ENCODE peak calls at places on chromosomes 4 and X, in five cellular contexts. N is NCI-H2081 treated with DMSO at 0.1 percent for 48 hours, D is AG10803, M is astrocyte, H is OCI-LY7. P is an unnamed sample.

GRCh38 chr4:31089815-31090214 is 369.6 kb downstream of the PCDH7 start:
- DNase-seq in N (peak; percentile 80), D (no peak), M (peak; percentile 85), H (no peak), P (no peak)

GRCh38 chrX:7389576-7389975 is 241.6 kb upstream of the PUDP start:
- DNase-seq in N (no peak), D (peak; percentile 11), M (no peak), H (no peak), P (no peak)

GRCh38 chrX:154730271-154730883 is 20.5 kb downstream of the GAB3 start:
- DNase-seq in N (no peak), D (peak; percentile 89), M (peak; percentile 77), H (no peak), P (no peak)

GRCh38 chr4:87559090-87559837 is 30.1 kb upstream of the SPARCL1 start:
- DNase-seq in N (peak; percentile 68), D (no peak), M (no peak), H (peak; percentile 6), P (no peak)

GRCh38 chrX:10098235-10098819 is 58.4 kb upstream of the CLCN4 start:
- DNase-seq in N (no peak), D (peak; percentile 48), M (no peak), H (peak; percentile 77), P (no peak)

GRCh38 chrX:56429581-56429980 is 133.8 kb upstream of the UBQLN2 start:
- DNase-seq in N (no peak), D (no peak), M (no peak), H (no peak), P (no peak)

GRCh38 chr4:55765070-55765469 is 54.5 kb upstream of the EXOC1L start:
- DNase-seq in N (no peak), D (no peak), M (no peak), H (no peak), P (no peak)

GRCh38 chrX:100682939-100683338 is 38.9 kb downstream of the SRPX2 start:
- DNase-seq in N (no peak), D (no peak), M (no peak), H (no peak), P (no peak)

GRCh38 chr4:77566148-77566547 is 39.5 kb upstream of the CXCL13 start:
- DNase-seq in N (no peak), D (no peak), M (no peak), H (no peak), P (no peak)

GRCh38 chrX:9464435-9465371 is at the start of gene TBL1X:
- DNase-seq in N (peak; percentile 3), D (peak; percentile 48), M (no peak), H (peak; percentile 71), P (peak; percentile 70)

GRCh38 chrX:20547649-20548051 is 280.9 kb upstream of the RPS6KA3 start:
- DNase-seq in N (no peak), D (peak; percentile 54), M (peak; percentile 74), H (no peak), P (no peak)

GRCh38 chr4:88211473-88212252 is 53.2 kb upstream of the ABCG2 start:
- DNase-seq in N (no peak), D (peak; percentile 36), M (peak; percentile 13), H (peak; percentile 65), P (peak; percentile 57)

GRCh38 chr4:86918539-86919072 is 16.2 kb upstream of the AFF1 start:
- DNase-seq in N (no peak), D (peak; percentile 82), M (peak; percentile 76), H (no peak), P (peak; percentile 42)

GRCh38 chr4:125750827-125751466 is 436.2 kb downstream of the FAT4 start:
- DNase-seq in N (no peak), D (peak; percentile 52), M (peak; percentile 25), H (no peak), P (no peak)

GRCh38 chr4:2526559-2526958 is 9.9 kb upstream of the FAM193A start:
- DNase-seq in N (no peak), D (no peak), M (no peak), H (no peak), P (peak; percentile 14)

GRCh38 chrX:22314692-22315091 is 42.0 kb downstream of the CBLL2 start:
- DNase-seq in N (no peak), D (no peak), M (no peak), H (no peak), P (no peak)

GRCh38 chrX:154373340-154374306 is 811 bp downstream of the FLNA start:
- DNase-seq in N (peak; percentile 20), D (peak; percentile 84), M (peak; percentile 67), H (no peak), P (peak; percentile 70)

GRCh38 chrX:135596495-135596894 is 76.0 kb downstream of the INTS6L start:
- DNase-seq in N (no peak), D (peak; percentile 11), M (no peak), H (peak; percentile 42), P (peak; percentile 66)

GRCh38 chr4:67122029-67122428 is 423.3 kb downstream of the CENPC start:
- DNase-seq in N (no peak), D (no peak), M (no peak), H (no peak), P (no peak)

GRCh38 chr4:142600952-142601351 is 245.1 kb downstream of the INPP4B start:
- DNase-seq in N (no peak), D (no peak), M (no peak), H (no peak), P (no peak)

GRCh38 chr4:99934891-99935290 is 11.5 kb downstream of the DNAJB14 start:
- DNase-seq in N (no peak), D (no peak), M (no peak), H (no peak), P (no peak)

GRCh38 chr4:152010680-152011079 is 249.9 kb upstream of the GATB start:
- DNase-seq in N (no peak), D (no peak), M (no peak), H (no peak), P (no peak)

GRCh38 chr4:122576261-122577188 is 44.3 kb downstream of the IL21 start:
- DNase-seq in N (no peak), D (peak; percentile 45), M (no peak), H (peak; percentile 35), P (peak; percentile 54)

GRCh38 chr4:88283661-88284377 is 542 bp downstream of the PPM1K start:
- DNase-seq in N (no peak), D (peak; percentile 54), M (peak; percentile 41), H (peak; percentile 85), P (peak; percentile 80)

GRCh38 chrX:67587946-67588624 is 44.3 kb downstream of the AR start:
- DNase-seq in N (no peak), D (no peak), M (no peak), H (no peak), P (no peak)

GRCh38 chrX:118677318-118677717 is 50.1 kb upstream of the IL13RA1 start:
- DNase-seq in N (no peak), D (no peak), M (no peak), H (no peak), P (no peak)

GRCh38 chr4:89251396-89251795 is 56.2 kb downstream of the GPRIN3 start:
- DNase-seq in N (no peak), D (no peak), M (no peak), H (no peak), P (no peak)

GRCh38 chrX:15849555-15849954 is 5.1 kb downstream of the AP1S2 start:
- DNase-seq in N (no peak), D (no peak), M (no peak), H (no peak), P (no peak)

GRCh38 chr4:74665346-74665745 is 129.0 kb downstream of the BTC start:
- DNase-seq in N (no peak), D (no peak), M (no peak), H (no peak), P (no peak)

GRCh38 chr4:128386761-128387599 is 99.4 kb upstream of the PGRMC2 start:
- DNase-seq in N (peak; percentile 43), D (peak; percentile 99), M (peak; percentile 98), H (no peak), P (peak; percentile 35)

GRCh38 chrX:11064851-11065600 is 46.1 kb upstream of the HCCS start:
- DNase-seq in N (no peak), D (peak; percentile 88), M (peak; percentile 78), H (no peak), P (no peak)

P was measured in erythroblast.